ENCODE peak calls at places on chromosomes 6 and 20, in nine cellular contexts. One of them, this sample, is unnamed.

GRCh38 chr20:23049201-23049932 is at the start of gene THBD:
- DNase-seq in K562: no peak
- DNase-seq in GM12878: no peak
- DNase-seq in tibial nerve: peak
- DNase-seq in sigmoid colon: peak
- DNase-seq in A549: peak
- DNase-seq in transverse colon: peak
- DNase-seq in esophagus muscularis mucosa: peak
- DNase-seq in HepG2: no peak
- DNase-seq in this sample: peak

GRCh38 chr6:53066059-53066406 is 829 bp downstream of the FBXO9 start:
- DNase-seq in K562: peak
- DNase-seq in esophagus muscularis mucosa: no peak
- DNase-seq in transverse colon: peak
- DNase-seq in GM12878: no peak
- DNase-seq in HepG2: no peak
- DNase-seq in sigmoid colon: peak
- DNase-seq in tibial nerve: no peak
- DNase-seq in A549: peak
- DNase-seq in this sample: peak

GRCh38 chr20:37932074-37932473 is 29.1 kb downstream of the VSTM2L start:
- DNase-seq in HepG2: no peak
- DNase-seq in K562: no peak
- DNase-seq in transverse colon: no peak
- DNase-seq in tibial nerve: no peak
- DNase-seq in sigmoid colon: no peak
- DNase-seq in esophagus muscularis mucosa: no peak
- DNase-seq in GM12878: no peak
- DNase-seq in A549: no peak
- DNase-seq in this sample: no peak

GRCh38 chr6:43695078-43695966 is 7.7 kb upstream of the MRPS18A start:
- DNase-seq in A549: no peak
- DNase-seq in sigmoid colon: no peak
- DNase-seq in tibial nerve: no peak
- DNase-seq in esophagus muscularis mucosa: no peak
- DNase-seq in transverse colon: peak
- DNase-seq in HepG2: no peak
- DNase-seq in GM12878: no peak
- DNase-seq in K562: no peak
- DNase-seq in this sample: no peak

GRCh38 chr6:73121421-73121993 is 103.8 kb downstream of the KHDC1L start:
- DNase-seq in HepG2: no peak
- DNase-seq in K562: no peak
- DNase-seq in A549: no peak
- DNase-seq in GM12878: no peak
- DNase-seq in sigmoid colon: no peak
- DNase-seq in tibial nerve: no peak
- DNase-seq in esophagus muscularis mucosa: no peak
- DNase-seq in transverse colon: no peak
- DNase-seq in this sample: no peak

GRCh38 chr6:32752580-32752979 is 10.8 kb downstream of the HLA-DQB2 start:
- DNase-seq in transverse colon: peak
- DNase-seq in esophagus muscularis mucosa: no peak
- DNase-seq in A549: no peak
- DNase-seq in K562: no peak
- DNase-seq in GM12878: no peak
- DNase-seq in sigmoid colon: no peak
- DNase-seq in tibial nerve: no peak
- DNase-seq in HepG2: no peak
- DNase-seq in this sample: no peak

GRCh38 chr6:43456737-43457126 is 1.4 kb upstream of the DLK2 start:
- DNase-seq in GM12878: no peak
- DNase-seq in K562: peak
- DNase-seq in transverse colon: no peak
- DNase-seq in HepG2: no peak
- DNase-seq in tibial nerve: no peak
- DNase-seq in sigmoid colon: no peak
- DNase-seq in A549: no peak
- DNase-seq in esophagus muscularis mucosa: no peak
- DNase-seq in this sample: no peak

GRCh38 chr6:1614767-1615650 is 5.3 kb downstream of the FOXC1 start:
- DNase-seq in sigmoid colon: no peak
- DNase-seq in transverse colon: no peak
- DNase-seq in esophagus muscularis mucosa: no peak
- DNase-seq in K562: no peak
- DNase-seq in tibial nerve: no peak
- DNase-seq in HepG2: no peak
- DNase-seq in A549: no peak
- DNase-seq in GM12878: no peak
- DNase-seq in this sample: no peak

GRCh38 chr20:20230741-20231140 is 137.2 kb upstream of the INSM1 start:
- DNase-seq in tibial nerve: no peak
- DNase-seq in K562: no peak
- DNase-seq in sigmoid colon: no peak
- DNase-seq in transverse colon: no peak
- DNase-seq in esophagus muscularis mucosa: no peak
- DNase-seq in GM12878: no peak
- DNase-seq in A549: no peak
- DNase-seq in HepG2: no peak
- DNase-seq in this sample: no peak

GRCh38 chr6:24949020-24949569 is 13.3 kb upstream of the RIPOR2 start:
- DNase-seq in esophagus muscularis mucosa: no peak
- DNase-seq in K562: no peak
- DNase-seq in GM12878: peak
- DNase-seq in tibial nerve: no peak
- DNase-seq in transverse colon: peak
- DNase-seq in HepG2: no peak
- DNase-seq in sigmoid colon: no peak
- DNase-seq in A549: no peak
- DNase-seq in this sample: no peak

DNA sequence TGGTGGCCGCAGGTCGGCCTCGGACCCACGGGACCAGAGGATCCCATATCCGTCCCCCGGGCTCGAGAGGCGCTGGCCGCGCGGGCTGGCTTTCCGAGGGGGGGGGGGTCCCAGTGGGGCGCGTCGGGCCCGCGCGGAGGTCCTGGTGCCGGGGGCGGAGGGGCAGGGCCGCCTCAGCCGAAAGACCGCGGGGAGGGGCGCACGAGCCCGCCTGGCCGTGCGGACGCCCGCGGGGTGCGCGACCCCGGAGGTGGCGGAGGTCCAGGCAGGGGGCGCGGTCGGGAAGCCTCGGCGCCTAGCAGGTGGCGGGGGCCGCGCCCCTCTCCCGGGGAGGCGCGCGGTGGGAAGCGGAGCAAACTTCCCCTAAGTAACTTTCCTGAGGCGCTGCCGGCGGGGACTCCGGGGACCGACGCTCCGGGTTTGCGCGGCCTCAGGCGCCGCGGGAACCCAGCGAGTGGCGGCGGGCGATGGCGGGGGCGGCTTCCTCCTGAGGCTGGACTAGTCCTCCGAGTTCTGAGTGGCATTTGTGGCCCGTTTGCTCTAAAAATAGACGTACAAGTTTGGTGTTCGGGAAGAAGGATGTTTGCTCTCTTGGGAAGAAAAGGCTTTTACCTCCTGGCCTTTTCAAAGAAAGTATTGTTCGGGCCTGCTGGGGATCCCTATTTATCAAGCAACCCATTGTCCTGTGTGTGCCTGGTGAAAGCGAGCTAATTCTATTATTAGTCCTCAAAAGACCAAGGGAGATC is 26.4 kb upstream of the BTBD3 start:
- DNase-seq in tibial nerve: peak
- DNase-seq in sigmoid colon: peak
- DNase-seq in K562: peak
- DNase-seq in transverse colon: peak
- DNase-seq in A549: peak
- DNase-seq in GM12878: no peak
- DNase-seq in HepG2: peak
- DNase-seq in esophagus muscularis mucosa: no peak
- DNase-seq in this sample: peak
- TF ChIP-seq POLR2A in tibial nerve: no peak
- TF ChIP-seq POLR2A in sigmoid colon: no peak
- TF ChIP-seq POLR2A in K562: no peak
- TF ChIP-seq POLR2A in transverse colon: peak
- TF ChIP-seq POLR2A in A549: no peak
- TF ChIP-seq POLR2A in GM12878: no peak
- TF ChIP-seq POLR2A in HepG2: no peak
- TF ChIP-seq POLR2A in esophagus muscularis mucosa: no peak
- TF ChIP-seq POLR2A in this sample: no peak

DNA sequence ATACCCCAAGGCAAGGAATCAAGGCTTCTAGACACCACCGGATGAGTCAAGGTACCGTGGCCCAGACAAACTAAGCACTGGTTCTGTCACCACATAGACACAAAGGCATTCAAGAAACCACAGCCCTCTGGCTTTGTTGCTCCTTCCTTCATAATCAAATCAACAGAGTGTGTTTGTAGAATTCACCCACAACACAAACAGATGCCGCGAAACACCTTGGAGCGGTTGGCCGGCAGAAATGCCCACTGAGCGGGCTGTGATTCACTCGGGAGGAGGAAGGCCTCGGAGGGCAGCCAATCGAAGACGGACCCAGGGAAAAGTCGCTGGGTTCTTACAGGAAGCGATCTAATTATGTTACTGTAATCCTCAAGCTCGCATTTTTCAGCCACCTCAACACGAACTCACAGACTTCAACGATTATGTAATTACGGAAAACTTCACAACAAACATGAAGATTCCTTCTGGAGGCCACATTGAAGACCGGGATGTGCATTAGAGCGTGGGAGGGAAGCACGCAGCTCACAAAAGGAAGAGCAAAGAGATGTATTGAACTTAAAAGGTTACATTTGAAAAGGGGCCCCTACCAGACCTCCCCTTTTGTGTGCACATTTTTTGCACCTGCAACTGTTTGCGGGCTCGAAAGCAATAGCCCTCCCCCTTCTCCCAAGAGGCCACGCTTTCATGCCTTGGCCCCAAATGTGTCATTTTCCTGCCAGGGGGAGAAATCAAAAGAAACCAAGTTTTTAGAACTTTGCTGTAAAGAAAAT is 184.7 kb upstream of the PREP start:
- DNase-seq in transverse colon: no peak
- DNase-seq in tibial nerve: no peak
- DNase-seq in HepG2: no peak
- DNase-seq in K562: no peak
- DNase-seq in esophagus muscularis mucosa: no peak
- DNase-seq in sigmoid colon: no peak
- DNase-seq in A549: peak
- DNase-seq in GM12878: no peak
- DNase-seq in this sample: no peak
- TF ChIP-seq EP300 in transverse colon: no peak
- TF ChIP-seq EP300 in tibial nerve: no peak
- TF ChIP-seq EP300 in HepG2: no peak
- TF ChIP-seq EP300 in K562: no peak
- TF ChIP-seq EP300 in esophagus muscularis mucosa: no peak
- TF ChIP-seq EP300 in sigmoid colon: no peak
- TF ChIP-seq EP300 in A549: no peak
- TF ChIP-seq EP300 in GM12878: no peak
- TF ChIP-seq EP300 in this sample: no peak

DNA sequence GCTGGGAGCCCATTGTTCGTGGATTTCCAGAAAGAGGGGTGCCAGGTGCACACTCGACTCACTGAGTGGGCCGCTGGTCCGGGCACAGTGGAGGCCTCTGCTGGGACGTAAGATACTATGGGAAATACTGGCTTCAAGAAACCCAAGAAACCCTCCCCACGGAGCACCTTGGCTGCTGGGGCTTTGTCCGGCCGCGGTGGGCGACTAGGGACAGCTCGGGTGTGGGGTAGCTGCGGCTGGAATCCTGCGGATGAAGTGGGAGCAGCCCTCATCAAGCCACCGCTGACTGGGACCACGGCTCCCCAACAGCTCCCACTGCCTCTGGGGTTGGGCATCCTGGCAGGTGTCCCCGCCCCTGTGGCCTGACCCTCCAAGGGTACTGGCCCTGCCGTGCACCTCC is 69.5 kb upstream of the GATA5 start:
- DNase-seq in sigmoid colon: no peak
- DNase-seq in transverse colon: no peak
- DNase-seq in esophagus muscularis mucosa: no peak
- DNase-seq in A549: no peak
- DNase-seq in tibial nerve: no peak
- DNase-seq in HepG2: no peak
- DNase-seq in GM12878: no peak
- DNase-seq in K562: no peak
- DNase-seq in this sample: no peak
- TF ChIP-seq POLR2A in sigmoid colon: no peak
- TF ChIP-seq POLR2A in transverse colon: no peak
- TF ChIP-seq POLR2A in esophagus muscularis mucosa: no peak
- TF ChIP-seq POLR2A in A549: no peak
- TF ChIP-seq POLR2A in tibial nerve: no peak
- TF ChIP-seq POLR2A in HepG2: no peak
- TF ChIP-seq POLR2A in GM12878: no peak
- TF ChIP-seq POLR2A in K562: no peak
- TF ChIP-seq POLR2A in this sample: no peak

GRCh38 chr6:85593438-85594196 is at the start of gene SNX14:
- DNase-seq in K562: peak
- DNase-seq in HepG2: peak
- DNase-seq in A549: peak
- DNase-seq in GM12878: peak
- DNase-seq in tibial nerve: peak
- DNase-seq in sigmoid colon: peak
- DNase-seq in esophagus muscularis mucosa: peak
- DNase-seq in transverse colon: peak
- DNase-seq in this sample: peak

GRCh38 chr6:85591207-85591606 is 2.5 kb downstream of the SNX14 start:
- DNase-seq in transverse colon: no peak
- DNase-seq in esophagus muscularis mucosa: no peak
- DNase-seq in sigmoid colon: no peak
- DNase-seq in tibial nerve: no peak
- DNase-seq in GM12878: no peak
- DNase-seq in K562: no peak
- DNase-seq in HepG2: no peak
- DNase-seq in A549: no peak
- DNase-seq in this sample: no peak

GRCh38 chr6:85592044-85592443 is 1.6 kb downstream of the SNX14 start:
- DNase-seq in esophagus muscularis mucosa: no peak
- DNase-seq in K562: no peak
- DNase-seq in HepG2: no peak
- DNase-seq in GM12878: no peak
- DNase-seq in tibial nerve: no peak
- DNase-seq in A549: no peak
- DNase-seq in sigmoid colon: no peak
- DNase-seq in transverse colon: no peak
- DNase-seq in this sample: no peak

DNA sequence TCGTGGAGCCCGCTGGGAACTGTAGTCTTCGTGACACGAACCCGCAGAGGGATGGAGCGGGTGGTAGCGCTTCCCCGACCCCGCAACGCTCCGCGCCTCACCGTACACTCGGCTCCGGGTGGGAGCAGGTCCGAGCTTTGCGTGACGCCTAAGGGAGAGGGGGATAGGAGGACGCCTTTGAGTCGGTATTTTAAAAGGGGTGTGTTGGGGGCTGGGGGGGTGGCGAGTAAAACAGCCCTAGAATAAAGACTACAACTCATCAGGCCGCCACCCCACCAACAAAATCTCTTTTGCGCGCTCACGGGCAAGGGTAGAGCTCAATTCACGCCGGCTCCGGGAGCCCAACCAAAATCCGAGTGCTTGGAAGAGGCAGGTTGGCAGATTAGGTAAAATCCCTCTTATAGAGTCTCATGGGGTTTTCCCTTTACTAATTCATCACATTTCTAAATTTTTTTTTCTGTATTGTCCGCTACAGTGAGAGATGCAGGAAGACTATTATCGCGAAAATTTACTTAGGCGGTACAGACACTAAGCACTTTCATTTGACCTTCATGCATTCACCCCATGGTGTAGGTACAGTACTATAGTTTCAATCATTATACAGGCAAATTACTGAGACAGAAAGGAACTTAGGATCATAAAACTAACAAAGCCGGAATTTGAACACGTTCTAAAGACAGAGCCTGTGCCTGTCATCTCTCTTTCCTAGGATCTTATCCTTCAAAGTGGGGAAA is 706 bp upstream of the SNX14 start:
- DNase-seq in HepG2: no peak
- DNase-seq in A549: no peak
- DNase-seq in transverse colon: no peak
- DNase-seq in tibial nerve: no peak
- DNase-seq in GM12878: no peak
- DNase-seq in sigmoid colon: no peak
- DNase-seq in esophagus muscularis mucosa: no peak
- DNase-seq in K562: no peak
- DNase-seq in this sample: no peak
- TF ChIP-seq EP300 in HepG2: no peak
- TF ChIP-seq EP300 in A549: no peak
- TF ChIP-seq EP300 in transverse colon: no peak
- TF ChIP-seq EP300 in tibial nerve: no peak
- TF ChIP-seq EP300 in GM12878: no peak
- TF ChIP-seq EP300 in sigmoid colon: no peak
- TF ChIP-seq EP300 in esophagus muscularis mucosa: no peak
- TF ChIP-seq EP300 in K562: no peak
- TF ChIP-seq EP300 in this sample: no peak

This sample was measured in ovary.